ENCODE peak calls at places on chromosomes 1 and 21, in seven cellular contexts. Y is anterior cingulate cortex; C is NCI-H748 treated with DMSO at 0.1 percent for 48 hours; B is heart left ventricle; P is stimulated activated CD8-positive, alpha-beta memory T cell treated with anti-CD3 and anti-CD28 coated beads, Interleukin-7, amount 100 ng/mL, for 1 hour; M is fibroblast of villous mesenchyme; U is B cell. L is an unnamed sample.

GRCh38 chr1:155272466-155273133 is 704 bp downstream of the CLK2 start:
- DNase-seq in Y (no peak), P (no peak), C (no peak), U (no peak), B (no peak), M (peak; percentile 65), L (no peak)

GRCh38 chr1:65114312-65114711 is 33.7 kb upstream of the AK4 start:
- DNase-seq in U (no peak), P (no peak), C (no peak), Y (peak; percentile 1), M (no peak), B (peak; percentile 39), L (no peak)

GRCh38 chr1:220992705-220993052 is 113.4 kb downstream of the HLX start:
- DNase-seq in P (no peak), Y (no peak), C (no peak), M (no peak), B (no peak), U (no peak), L (no peak)

GRCh38 chr21:20789696-20790095 is 208.5 kb upstream of the NCAM2 start:
- DNase-seq in B (no peak), M (peak; percentile 2), P (no peak), C (no peak), Y (no peak), U (no peak), L (no peak)

GRCh38 chr1:91624331-91624730 is 123.7 kb downstream of the CDC7 start:
- DNase-seq in C (no peak), M (no peak), U (no peak), P (no peak), Y (no peak), B (no peak), L (no peak)

GRCh38 chr1:228528612-228529011 is 41.4 kb downstream of the RNF187 start:
- DNase-seq in M (no peak), U (no peak), B (no peak), P (no peak), C (no peak), Y (no peak), L (no peak)

GRCh38 chr1:230212405-230212936 is 145.4 kb downstream of the GALNT2 start:
- DNase-seq in C (no peak), Y (no peak), U (peak; percentile 63), B (no peak), M (no peak), P (no peak), L (peak; percentile 75)

GRCh38 chr1:14887044-14887443 is 266.5 kb upstream of the TMEM51 start:
- DNase-seq in U (no peak), M (no peak), C (no peak), P (no peak), B (no peak), Y (no peak), L (no peak)